ENCODE peak calls at places on chromosomes 1 and 21, in ten cellular contexts. A, L, C, H, R, M, S, Z, N and U are unnamed samples.

GRCh38 chr1:14627608-14628489 is 29.4 kb downstream of the KAZN start:
- DNase-seq in A (no peak), L (no peak), C (no peak), H (no peak), R (no peak), M (no peak), S (no peak), Z (no peak), N (no peak), U (no peak)

GRCh38 chr1:48251323-48251722 is 28.8 kb downstream of the SLC5A9 start:
- DNase-seq in A (no peak), L (no peak), C (no peak), H (no peak), R (no peak), M (no peak), S (no peak), Z (no peak), N (no peak), U (no peak)

GRCh38 chr1:234954613-234955012 is 174.0 kb downstream of the TOMM20 start:
- DNase-seq in A (no peak), L (no peak), C (no peak), H (no peak), R (no peak), M (no peak), S (peak), Z (no peak), N (peak), U (no peak)

GRCh38 chr1:113991467-113991997 is 12.3 kb downstream of the OLFML3 start:
- DNase-seq in A (no peak), L (no peak), C (no peak), H (no peak), R (no peak), M (no peak), S (no peak), Z (no peak), N (no peak), U (no peak)

GRCh38 chr1:3850857-3851256 is 6.2 kb downstream of the CEP104 start:
- DNase-seq in A (no peak), L (no peak), C (no peak), H (no peak), R (no peak), M (no peak), S (no peak), Z (no peak), N (no peak), U (no peak)

GRCh38 chr1:155127672-155128468 is at the start of gene EFNA1:
- DNase-seq in A (peak), L (peak), C (peak), H (no peak), R (peak), M (peak), S (peak), Z (no peak), N (no peak), U (no peak)

GRCh38 chr1:228256626-228257375 is 49.0 kb downstream of the OBSCN start:
- DNase-seq in A (no peak), L (no peak), C (no peak), H (no peak), R (no peak), M (no peak), S (no peak), Z (no peak), N (no peak), U (no peak)

GRCh38 chr1:33312413-33312749 is 8.5 kb downstream of the A3GALT2 start:
- DNase-seq in A (no peak), L (no peak), C (no peak), H (no peak), R (no peak), M (no peak), S (no peak), Z (no peak), N (no peak), U (no peak)

GRCh38 chr21:45263534-45263933 is 24.2 kb downstream of the POFUT2 start:
- DNase-seq in A (no peak), L (no peak), C (peak), H (no peak), R (no peak), M (no peak), S (no peak), Z (no peak), N (no peak), U (no peak)

GRCh38 chr1:204477036-204477740 is 17.4 kb downstream of the PIK3C2B start:
- DNase-seq in A (no peak), L (no peak), C (no peak), H (no peak), R (no peak), M (no peak), S (no peak), Z (peak), N (no peak), U (no peak)

GRCh38 chr1:151144474-151145157 is 1.8 kb downstream of the SEMA6C start:
- DNase-seq in A (no peak), L (no peak), C (no peak), H (no peak), R (no peak), M (no peak), S (no peak), Z (no peak), N (no peak), U (no peak)

GRCh38 chr1:34617717-34618116 is 137.1 kb upstream of the GJB5 start:
- DNase-seq in A (no peak), L (no peak), C (no peak), H (no peak), R (no peak), M (no peak), S (no peak), Z (no peak), N (no peak), U (no peak)

GRCh38 chr1:58443986-58444603 is 102.4 kb downstream of the OMA1 start:
- DNase-seq in A (no peak), L (no peak), C (no peak), H (no peak), R (no peak), M (no peak), S (no peak), Z (no peak), N (no peak), U (no peak)

GRCh38 chr1:90713741-90714509 is 3.2 kb downstream of the BARHL2 start:
- DNase-seq in A (no peak), L (no peak), C (no peak), H (no peak), R (peak), M (no peak), S (no peak), Z (no peak), N (no peak), U (no peak)

GRCh38 chr1:43783671-43784205 is 76.4 kb downstream of the ST3GAL3 start:
- DNase-seq in A (no peak), L (no peak), C (peak), H (no peak), R (no peak), M (no peak), S (no peak), Z (no peak), N (no peak), U (no peak)

GRCh38 chr1:27435566-27436203 is 43.3 kb downstream of the GPR3 start:
- DNase-seq in A (no peak), L (no peak), C (no peak), H (no peak), R (no peak), M (no peak), S (no peak), Z (no peak), N (no peak), U (no peak)

GRCh38 chr1:68448365-68448764 is 1.4 kb downstream of the RPE65 start:
- DNase-seq in A (no peak), L (no peak), C (no peak), H (no peak), R (no peak), M (no peak), S (no peak), Z (no peak), N (no peak), U (no peak)